ENCODE peak calls at places on chromosomes 2 and 18, in six cellular contexts. One of them, this sample, is unnamed.
A peak's percentile ranks its signal among the peaks of the same experiment; 100 is the strongest.

GRCh38 chr2:102585704-102586404 is 33.5 kb upstream of the SLC9A2 start:
- DNase-seq in AG04450: no peak
- DNase-seq in suprapubic skin: no peak
- DNase-seq in left lung: no peak
- DNase-seq in A549: peak; percentile 41
- DNase-seq in DND-41: no peak
- DNase-seq in this sample: no peak

GRCh38 chr2:127277028-127277427 is 16.9 kb downstream of the ERCC3 start:
- DNase-seq in AG04450: no peak
- DNase-seq in left lung: no peak
- DNase-seq in suprapubic skin: no peak
- DNase-seq in A549: no peak
- DNase-seq in DND-41: no peak
- DNase-seq in this sample: no peak

GRCh38 chr2:157692768-157693167 is 64.1 kb upstream of the ACVR1C start:
- DNase-seq in A549: no peak
- DNase-seq in AG04450: peak; percentile 63
- DNase-seq in left lung: no peak
- DNase-seq in suprapubic skin: no peak
- DNase-seq in DND-41: no peak
- DNase-seq in this sample: no peak

GRCh38 chr2:226478121-226478809 is 321.4 kb downstream of the IRS1 start:
- DNase-seq in DND-41: no peak
- DNase-seq in AG04450: peak; percentile 82
- DNase-seq in A549: peak; percentile 93
- DNase-seq in left lung: peak; percentile 37
- DNase-seq in suprapubic skin: peak; percentile 66
- DNase-seq in this sample: no peak

GRCh38 chr2:219469186-219469724 is 29.4 kb upstream of the GMPPA start:
- DNase-seq in suprapubic skin: no peak
- DNase-seq in DND-41: no peak
- DNase-seq in left lung: no peak
- DNase-seq in A549: peak; percentile 40
- DNase-seq in AG04450: no peak
- DNase-seq in this sample: no peak

GRCh38 chr2:218999021-218999880 is 6.0 kb upstream of the CRYBA2 start:
- DNase-seq in DND-41: no peak
- DNase-seq in A549: no peak
- DNase-seq in left lung: no peak
- DNase-seq in AG04450: no peak
- DNase-seq in suprapubic skin: no peak
- DNase-seq in this sample: no peak

GRCh38 chr2:42045956-42046748 is 1.7 kb upstream of the PKDCC start:
- DNase-seq in DND-41: no peak
- DNase-seq in suprapubic skin: no peak
- DNase-seq in AG04450: no peak
- DNase-seq in A549: no peak
- DNase-seq in left lung: no peak
- DNase-seq in this sample: no peak

GRCh38 chr2:178277741-178278197 is 83.5 kb downstream of the OSBPL6 start:
- DNase-seq in DND-41: no peak
- DNase-seq in left lung: no peak
- DNase-seq in AG04450: no peak
- DNase-seq in suprapubic skin: no peak
- DNase-seq in A549: no peak
- DNase-seq in this sample: no peak

GRCh38 chr2:225599856-225600255 is 200.3 kb downstream of the NYAP2 start:
- DNase-seq in AG04450: no peak
- DNase-seq in left lung: no peak
- DNase-seq in suprapubic skin: no peak
- DNase-seq in DND-41: no peak
- DNase-seq in A549: no peak
- DNase-seq in this sample: no peak

GRCh38 chr18:61998957-61999356 is 106.2 kb upstream of the RNF152 start:
- DNase-seq in suprapubic skin: no peak
- DNase-seq in A549: no peak
- DNase-seq in left lung: no peak
- DNase-seq in DND-41: no peak
- DNase-seq in AG04450: peak; percentile 69
- DNase-seq in this sample: no peak

DNA sequence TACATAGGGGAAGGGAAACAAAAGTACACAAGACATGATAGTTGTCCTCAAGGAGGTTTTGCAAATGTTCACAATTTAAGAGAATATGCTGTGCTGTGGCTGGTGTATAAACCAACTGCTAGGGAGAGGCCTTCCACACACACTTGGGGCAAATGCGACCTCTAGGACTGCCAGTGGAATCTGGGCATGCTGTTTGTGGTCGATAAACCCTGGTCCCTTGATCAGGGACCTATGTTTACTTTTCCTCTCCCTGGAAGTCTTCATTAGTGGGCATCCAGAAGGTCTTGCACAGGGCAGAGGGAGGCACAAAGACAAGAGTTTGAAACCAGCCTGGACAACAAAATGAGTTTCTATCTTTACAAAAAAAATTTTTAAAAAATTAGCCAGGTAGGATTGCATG is 7.3 kb upstream of the IL1B start:
- DNase-seq in suprapubic skin: no peak
- DNase-seq in A549: no peak
- DNase-seq in DND-41: no peak
- DNase-seq in left lung: no peak
- DNase-seq in AG04450: no peak
- DNase-seq in this sample: no peak
- H3K9me3 ChIP-seq in suprapubic skin: no peaks in the 10 kb centered on the region
- H3K9me3 ChIP-seq in A549: no peaks in the 10 kb centered on the region
- H3K9me3 ChIP-seq in DND-41: no peaks in the 10 kb centered on the region
- H3K9me3 ChIP-seq in left lung: no peaks in the 10 kb centered on the region
- H3K9me3 ChIP-seq in AG04450: no peaks in the 10 kb centered on the region
- H3K9me3 ChIP-seq in this sample: no peaks in the 10 kb centered on the region

DNA sequence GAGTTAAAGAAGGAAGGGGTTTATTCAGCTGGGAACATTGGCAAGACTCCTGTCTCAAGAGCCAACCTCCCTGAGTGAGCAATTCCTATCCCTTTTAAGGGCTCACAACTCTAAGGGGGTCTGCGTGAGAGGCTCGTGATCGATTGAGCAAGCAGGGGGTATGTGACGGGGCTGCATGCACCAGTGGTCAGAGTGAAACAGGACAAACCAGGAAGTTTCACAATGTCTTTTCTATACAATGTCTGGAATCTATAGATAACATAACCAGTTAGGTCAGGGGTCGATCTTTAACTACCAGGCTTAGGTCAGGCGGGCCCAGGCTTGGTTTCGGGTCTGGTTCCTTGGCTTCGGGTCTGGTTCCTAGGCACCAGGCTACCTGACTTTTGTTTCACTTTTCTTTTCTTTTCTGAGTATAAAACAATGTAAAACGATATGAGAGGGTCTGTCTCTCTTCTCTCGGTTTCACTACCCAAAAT is 30.1 kb upstream of the LIPG start:
- DNase-seq in suprapubic skin: no peak
- DNase-seq in left lung: no peak
- DNase-seq in AG04450: no peak
- DNase-seq in A549: no peak
- DNase-seq in DND-41: no peak
- DNase-seq in this sample: no peak
- H3K9me3 ChIP-seq in suprapubic skin: no peaks in the 10 kb centered on the region
- H3K9me3 ChIP-seq in left lung: no peaks in the 10 kb centered on the region
- H3K9me3 ChIP-seq in AG04450: no peaks in the 10 kb centered on the region
- H3K9me3 ChIP-seq in A549: no peaks in the 10 kb centered on the region
- H3K9me3 ChIP-seq in DND-41: no peaks in the 10 kb centered on the region
- H3K9me3 ChIP-seq in this sample: no peaks in the 10 kb centered on the region

GRCh38 chr2:160085662-160086061 is 23.2 kb upstream of the PLA2R1 start:
- DNase-seq in A549: peak; percentile 21
- DNase-seq in AG04450: no peak
- DNase-seq in left lung: no peak
- DNase-seq in suprapubic skin: no peak
- DNase-seq in DND-41: no peak
- DNase-seq in this sample: no peak
- H3K9me3 ChIP-seq in A549: no peaks in the 10 kb centered on the region
- H3K9me3 ChIP-seq in AG04450: peaks cover 32% of the 10 kb centered on the region
- H3K9me3 ChIP-seq in left lung: peaks cover 6% of the 10 kb centered on the region
- H3K9me3 ChIP-seq in suprapubic skin: peaks cover 36% of the 10 kb centered on the region
- H3K9me3 ChIP-seq in DND-41: peaks cover 58% of the 10 kb centered on the region
- H3K9me3 ChIP-seq in this sample: peaks cover 21% of the 10 kb centered on the region

GRCh38 chr2:94753466-94753998 is 117.7 kb upstream of the TEKT4 start:
- DNase-seq in AG04450: no peak
- DNase-seq in DND-41: no peak
- DNase-seq in A549: no peak
- DNase-seq in left lung: no peak
- DNase-seq in suprapubic skin: no peak
- DNase-seq in this sample: no peak
- H3K9me3 ChIP-seq in AG04450: peaks cover 27% of the 10 kb centered on the region
- H3K9me3 ChIP-seq in DND-41: no peaks in the 10 kb centered on the region
- H3K9me3 ChIP-seq in A549: no peaks in the 10 kb centered on the region
- H3K9me3 ChIP-seq in left lung: no peaks in the 10 kb centered on the region
- H3K9me3 ChIP-seq in suprapubic skin: no peaks in the 10 kb centered on the region
- H3K9me3 ChIP-seq in this sample: no peaks in the 10 kb centered on the region

DNA sequence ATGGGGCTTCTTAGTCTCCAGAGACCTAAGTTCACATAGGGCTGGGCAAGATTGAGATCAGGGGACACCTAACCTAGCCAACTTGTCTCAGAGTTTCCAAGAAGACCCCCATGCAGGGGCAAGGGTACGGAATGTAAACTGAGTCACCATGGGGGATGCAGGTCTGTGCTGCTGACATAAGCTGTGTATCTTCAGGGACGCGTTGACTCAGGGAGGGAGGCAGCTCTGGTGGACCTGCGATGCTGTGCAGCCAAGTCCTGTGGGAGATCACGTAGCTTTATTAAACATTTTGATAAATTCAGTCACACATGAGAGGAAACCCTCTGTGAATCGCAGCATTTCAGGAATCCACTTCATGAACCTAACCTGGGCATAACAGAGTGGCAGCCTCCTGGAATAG is 216.0 kb downstream of the ANKRD30B start:
- DNase-seq in A549: no peak
- DNase-seq in suprapubic skin: no peak
- DNase-seq in left lung: no peak
- DNase-seq in AG04450: no peak
- DNase-seq in DND-41: no peak
- DNase-seq in this sample: no peak
- H3K9me3 ChIP-seq in A549: no peaks in the 10 kb centered on the region
- H3K9me3 ChIP-seq in suprapubic skin: no peaks in the 10 kb centered on the region
- H3K9me3 ChIP-seq in left lung: no peaks in the 10 kb centered on the region
- H3K9me3 ChIP-seq in AG04450: peaks cover 43% of the 10 kb centered on the region
- H3K9me3 ChIP-seq in DND-41: no peaks in the 10 kb centered on the region
- H3K9me3 ChIP-seq in this sample: no peaks in the 10 kb centered on the region

GRCh38 chr2:16203069-16203468 is 262.7 kb downstream of the MYCN start:
- DNase-seq in DND-41: no peak
- DNase-seq in suprapubic skin: no peak
- DNase-seq in A549: no peak
- DNase-seq in left lung: no peak
- DNase-seq in AG04450: no peak
- DNase-seq in this sample: no peak
- H3K9me3 ChIP-seq in DND-41: peaks cover 1% of the 10 kb centered on the region
- H3K9me3 ChIP-seq in suprapubic skin: no peaks in the 10 kb centered on the region
- H3K9me3 ChIP-seq in A549: no peaks in the 10 kb centered on the region
- H3K9me3 ChIP-seq in left lung: no peaks in the 10 kb centered on the region
- H3K9me3 ChIP-seq in AG04450: peaks cover 47% of the 10 kb centered on the region
- H3K9me3 ChIP-seq in this sample: no peaks in the 10 kb centered on the region

DNA sequence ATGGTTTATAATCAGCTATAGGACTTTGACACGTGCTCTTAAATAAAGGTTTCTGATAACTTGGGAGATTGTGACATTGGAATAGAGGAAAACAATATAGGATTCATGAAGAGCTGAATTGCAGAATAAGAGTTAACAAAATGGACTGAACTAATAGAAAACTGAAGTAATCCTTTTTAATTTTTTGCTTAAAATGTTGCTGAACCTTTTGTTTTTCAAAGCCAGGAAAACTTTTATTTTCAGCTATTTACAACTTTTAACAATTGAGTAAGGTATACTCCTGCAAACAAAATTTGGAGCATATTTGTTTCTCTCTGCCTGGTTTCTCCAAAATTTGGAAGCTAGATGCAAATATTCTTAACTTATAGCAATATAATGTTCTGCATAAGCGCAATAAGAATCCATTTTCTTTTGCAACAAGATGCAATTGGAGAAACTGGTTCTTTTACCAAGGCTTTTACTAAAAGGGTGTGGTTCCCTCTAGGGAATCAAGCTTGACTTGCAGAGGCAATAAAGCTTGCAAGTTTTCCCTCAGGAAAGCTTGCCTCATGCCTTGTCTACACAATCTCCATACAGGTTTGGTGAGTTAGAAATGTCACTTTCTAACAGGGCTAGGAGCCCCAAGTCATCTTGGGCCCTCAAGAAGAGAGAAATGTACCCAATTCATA is 10.3 kb upstream of the PDK1 start:
- DNase-seq in suprapubic skin: no peak
- DNase-seq in AG04450: no peak
- DNase-seq in left lung: no peak
- DNase-seq in DND-41: no peak
- DNase-seq in A549: no peak
- DNase-seq in this sample: no peak
- H3K9me3 ChIP-seq in suprapubic skin: no peaks in the 10 kb centered on the region
- H3K9me3 ChIP-seq in AG04450: peaks cover 14% of the 10 kb centered on the region
- H3K9me3 ChIP-seq in left lung: no peaks in the 10 kb centered on the region
- H3K9me3 ChIP-seq in DND-41: peaks cover 42% of the 10 kb centered on the region
- H3K9me3 ChIP-seq in A549: no peaks in the 10 kb centered on the region
- H3K9me3 ChIP-seq in this sample: no peaks in the 10 kb centered on the region

GRCh38 chr2:5510082-5510481 is 182.1 kb upstream of the SOX11 start:
- DNase-seq in AG04450: no peak
- DNase-seq in DND-41: no peak
- DNase-seq in left lung: no peak
- DNase-seq in suprapubic skin: no peak
- DNase-seq in A549: no peak
- DNase-seq in this sample: no peak
- H3K9me3 ChIP-seq in AG04450: peaks cover 7% of the 10 kb centered on the region
- H3K9me3 ChIP-seq in DND-41: no peaks in the 10 kb centered on the region
- H3K9me3 ChIP-seq in left lung: no peaks in the 10 kb centered on the region
- H3K9me3 ChIP-seq in suprapubic skin: no peaks in the 10 kb centered on the region
- H3K9me3 ChIP-seq in A549: peaks cover 7% of the 10 kb centered on the region
- H3K9me3 ChIP-seq in this sample: no peaks in the 10 kb centered on the region

GRCh38 chr2:196653843-196654242 is 14.3 kb downstream of the CCDC150 start:
- DNase-seq in A549: no peak
- DNase-seq in suprapubic skin: no peak
- DNase-seq in left lung: no peak
- DNase-seq in AG04450: no peak
- DNase-seq in DND-41: no peak
- DNase-seq in this sample: no peak
- H3K9me3 ChIP-seq in A549: peaks cover 49% of the 10 kb centered on the region
- H3K9me3 ChIP-seq in suprapubic skin: peaks cover 7% of the 10 kb centered on the region
- H3K9me3 ChIP-seq in left lung: no peaks in the 10 kb centered on the region
- H3K9me3 ChIP-seq in AG04450: peaks cover 21% of the 10 kb centered on the region
- H3K9me3 ChIP-seq in DND-41: peaks cover 44% of the 10 kb centered on the region
- H3K9me3 ChIP-seq in this sample: peaks cover 4% of the 10 kb centered on the region

GRCh38 chr2:238517209-238517608 is 90.5 kb downstream of the ASB1 start:
- DNase-seq in A549: no peak
- DNase-seq in left lung: no peak
- DNase-seq in DND-41: no peak
- DNase-seq in AG04450: no peak
- DNase-seq in suprapubic skin: no peak
- DNase-seq in this sample: no peak

GRCh38 chr2:238518127-238518827 is 91.5 kb downstream of the ASB1 start:
- DNase-seq in suprapubic skin: peak; percentile 88
- DNase-seq in A549: no peak
- DNase-seq in AG04450: no peak
- DNase-seq in DND-41: no peak
- DNase-seq in left lung: no peak
- DNase-seq in this sample: no peak

GRCh38 chr2:238520359-238520886 is 93.7 kb downstream of the ASB1 start:
- DNase-seq in suprapubic skin: no peak
- DNase-seq in DND-41: no peak
- DNase-seq in left lung: no peak
- DNase-seq in A549: no peak
- DNase-seq in AG04450: no peak
- DNase-seq in this sample: no peak

GRCh38 chr2:238521002-238521401 is 94.3 kb downstream of the ASB1 start:
- DNase-seq in AG04450: no peak
- DNase-seq in suprapubic skin: no peak
- DNase-seq in A549: no peak
- DNase-seq in left lung: no peak
- DNase-seq in DND-41: no peak
- DNase-seq in this sample: no peak

GRCh38 chr2:238518828-238519186 is 92.1 kb downstream of the ASB1 start:
- DNase-seq in left lung: no peak
- DNase-seq in A549: no peak
- DNase-seq in suprapubic skin: no peak
- DNase-seq in DND-41: no peak
- DNase-seq in AG04450: no peak
- DNase-seq in this sample: no peak
- H3K9me3 ChIP-seq in left lung: no peaks in the 10 kb centered on the region
- H3K9me3 ChIP-seq in A549: peaks cover 42% of the 10 kb centered on the region
- H3K9me3 ChIP-seq in suprapubic skin: no peaks in the 10 kb centered on the region
- H3K9me3 ChIP-seq in DND-41: peaks cover 23% of the 10 kb centered on the region
- H3K9me3 ChIP-seq in AG04450: peaks cover 18% of the 10 kb centered on the region
- H3K9me3 ChIP-seq in this sample: no peaks in the 10 kb centered on the region

This sample was measured in T-helper 17 cell.